ENCODE peak calls at places on chromosomes 7 and 10, in six cellular contexts. M is HepG2, K is endothelial cell of umbilical vein, C is A549, G is K562, B is GM12878. T is an unnamed sample.

GRCh38 chr7:76328390-76328789 is 25.9 kb downstream of the HSPB1 start:
- DNase-seq in M (no peak), K (no peak), C (no peak), G (peak; percentile 44), B (no peak), T (no peak)

GRCh38 chr7:137298464-137298794 is 45.1 kb downstream of the PTN start:
- DNase-seq in M (no peak), K (no peak), C (no peak), G (no peak), B (no peak), T (no peak)

GRCh38 chr7:148623586-148624282 is 33.2 kb downstream of the C7orf33 start:
- DNase-seq in M (no peak), K (no peak), C (no peak), G (no peak), B (no peak), T (no peak)

GRCh38 chr7:75617634-75618234 is 121.0 kb downstream of the HIP1 start:
- DNase-seq in M (peak; percentile 50), K (no peak), C (peak; percentile 38), G (no peak), B (peak; percentile 40), T (peak; percentile 100)

GRCh38 chr7:33903770-33904679 is 1.3 kb upstream of the BMPER start:
- DNase-seq in M (peak; percentile 3), K (peak; percentile 52), C (peak; percentile 54), G (no peak), B (no peak), T (no peak)

GRCh38 chr10:62665771-62666170 is 138.7 kb upstream of the ADO start:
- DNase-seq in M (no peak), K (no peak), C (no peak), G (no peak), B (no peak), T (no peak)

GRCh38 chr10:115861864-115862263 is 411.1 kb downstream of the GFRA1 start:
- DNase-seq in M (no peak), K (no peak), C (peak; percentile 12), G (no peak), B (no peak), T (no peak)

GRCh38 chr10:80515511-80515910 is 22.2 kb upstream of the SH2D4B start:
- DNase-seq in M (no peak), K (no peak), C (no peak), G (no peak), B (no peak), T (no peak)

GRCh38 chr7:129434846-129435318 is 650 bp downstream of the STRIP2 start:
- DNase-seq in M (peak; percentile 2), K (peak; percentile 44), C (no peak), G (peak; percentile 56), B (no peak), T (peak; percentile 66)

GRCh38 chr7:150972094-150972493 is 6.0 kb downstream of the KCNH2 start:
- DNase-seq in M (no peak), K (no peak), C (no peak), G (no peak), B (no peak), T (no peak)

GRCh38 chr7:91892099-91892788 is 11.7 kb upstream of the MTERF1 start:
- DNase-seq in M (no peak), K (no peak), C (no peak), G (no peak), B (no peak), T (no peak)

GRCh38 chr7:103915958-103916357 is 73.5 kb downstream of the RELN start:
- DNase-seq in M (no peak), K (no peak), C (peak; percentile 4), G (peak; percentile 72), B (no peak), T (peak; percentile 12)

GRCh38 chr7:20064974-20065862 is 152.0 kb downstream of the MACC1 start:
- DNase-seq in M (no peak), K (no peak), C (peak; percentile 4), G (no peak), B (peak; percentile 57), T (no peak)

GRCh38 chr10:34835908-34836558 is 20.9 kb upstream of the PARD3 start:
- DNase-seq in M (no peak), K (no peak), C (no peak), G (no peak), B (peak; percentile 59), T (no peak)

GRCh38 chr10:1932617-1933016 is 195.3 kb upstream of the ADARB2 start:
- DNase-seq in M (no peak), K (no peak), C (no peak), G (no peak), B (no peak), T (no peak)

GRCh38 chr7:38105874-38106483 is 72.1 kb upstream of the STARD3NL start:
- DNase-seq in M (peak; percentile 35), K (peak; percentile 44), C (peak; percentile 56), G (peak; percentile 42), B (no peak), T (peak; percentile 77)

GRCh38 chr7:20776942-20777341 is 9.7 kb downstream of the SP8 start:
- DNase-seq in M (no peak), K (no peak), C (no peak), G (no peak), B (no peak), T (no peak)

GRCh38 chr7:2494191-2495130 is 18.3 kb upstream of the GRIFIN start:
- DNase-seq in M (no peak), K (no peak), C (no peak), G (no peak), B (no peak), T (peak; percentile 45)

GRCh38 chr7:2496375-2496774 is 20.2 kb upstream of the GRIFIN start:
- DNase-seq in M (no peak), K (no peak), C (no peak), G (no peak), B (no peak), T (peak; percentile 48)

GRCh38 chr7:2497500-2498336 is 21.5 kb upstream of the GRIFIN start:
- DNase-seq in M (no peak), K (no peak), C (no peak), G (no peak), B (no peak), T (no peak)

GRCh38 chr7:2497065-2497464 is 20.9 kb upstream of the GRIFIN start:
- DNase-seq in M (no peak), K (no peak), C (no peak), G (no peak), B (no peak), T (no peak)

GRCh38 chr7:2495402-2496309 is 19.5 kb upstream of the GRIFIN start:
- DNase-seq in M (no peak), K (no peak), C (no peak), G (no peak), B (no peak), T (no peak)
- TF ChIP-seq MYC in M (no peak), K (no peak), C (no peak), G (no peak), B (no peak), T (no peak)

GRCh38 chr10:93745411-93746065 is 12.2 kb upstream of the LGI1 start:
- DNase-seq in M (peak; percentile 5), K (no peak), C (peak; percentile 44), G (peak; percentile 38), B (no peak), T (peak; percentile 43)

GRCh38 chr10:93751074-93751572 is 6.6 kb upstream of the LGI1 start:
- DNase-seq in M (no peak), K (no peak), C (no peak), G (no peak), B (no peak), T (no peak)

GRCh38 chr10:93749218-93749799 is 8.4 kb upstream of the LGI1 start:
- DNase-seq in M (no peak), K (no peak), C (no peak), G (no peak), B (no peak), T (no peak)

GRCh38 chr10:93742633-93743349 is 14.9 kb upstream of the LGI1 start:
- DNase-seq in M (no peak), K (no peak), C (no peak), G (no peak), B (peak; percentile 52), T (peak; percentile 87)

GRCh38 chr10:93746844-93747284 is 10.9 kb upstream of the LGI1 start:
- DNase-seq in M (peak; percentile 38), K (peak; percentile 2), C (peak; percentile 59), G (peak; percentile 14), B (no peak), T (peak; percentile 8)
- TF ChIP-seq MYC in M (no peak), K (no peak), C (no peak), G (no peak), B (no peak), T (no peak)

GRCh38 chr10:72375585-72375984 is 20.9 kb upstream of the DNAJB12 start:
- DNase-seq in M (peak; percentile 53), K (no peak), C (peak; percentile 40), G (peak; percentile 51), B (no peak), T (peak; percentile 49)

GRCh38 chr10:72375173-72375572 is 20.5 kb upstream of the DNAJB12 start:
- DNase-seq in M (no peak), K (no peak), C (no peak), G (no peak), B (no peak), T (no peak)

GRCh38 chr10:72365106-72365505 is 10.4 kb upstream of the DNAJB12 start:
- DNase-seq in M (no peak), K (no peak), C (no peak), G (no peak), B (no peak), T (no peak)

GRCh38 chr10:72367301-72367970 is 12.7 kb upstream of the DNAJB12 start:
- DNase-seq in M (no peak), K (no peak), C (no peak), G (no peak), B (no peak), T (no peak)

GRCh38 chr10:72370201-72370722 is 15.5 kb upstream of the DNAJB12 start:
- DNase-seq in M (no peak), K (no peak), C (no peak), G (no peak), B (peak; percentile 9), T (peak; percentile 30)
- TF ChIP-seq MYC in M (no peak), K (no peak), C (no peak), G (no peak), B (no peak), T (no peak)

GRCh38 chr7:121433775-121434174 is 37.7 kb upstream of the FAM3C start:
- DNase-seq in M (no peak), K (no peak), C (no peak), G (no peak), B (peak; percentile 16), T (no peak)

GRCh38 chr7:121440857-121441503 is 44.9 kb upstream of the FAM3C start:
- DNase-seq in M (no peak), K (no peak), C (no peak), G (peak; percentile 29), B (no peak), T (no peak)

GRCh38 chr7:121436136-121436535 is 40.0 kb upstream of the FAM3C start:
- DNase-seq in M (no peak), K (peak; percentile 51), C (no peak), G (no peak), B (no peak), T (no peak)

GRCh38 chr7:121437470-121437869 is 41.4 kb upstream of the FAM3C start:
- DNase-seq in M (no peak), K (no peak), C (no peak), G (no peak), B (no peak), T (no peak)

DNA sequence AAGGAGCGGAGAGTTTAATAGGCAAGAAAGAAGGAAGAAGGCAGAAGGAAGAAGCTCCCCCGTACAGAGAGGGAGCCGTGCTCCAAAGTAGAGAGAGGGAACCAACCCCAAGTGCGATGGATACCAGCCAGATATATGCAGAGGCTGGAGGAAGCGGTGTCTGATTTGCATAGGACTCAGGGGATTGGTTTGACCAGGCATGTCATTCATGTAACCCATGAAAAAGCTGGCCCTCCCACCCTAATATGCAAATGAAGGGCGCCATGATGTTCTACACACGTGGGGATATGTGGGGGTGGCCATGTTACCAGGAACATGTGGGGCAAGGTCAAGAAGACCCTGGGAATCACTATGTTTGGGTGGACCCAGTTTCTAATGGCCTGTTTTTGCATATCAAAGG is 40.6 kb upstream of the FAM3C start:
- DNase-seq in M (no peak), K (no peak), C (no peak), G (no peak), B (no peak), T (no peak)
- TF ChIP-seq MYC in M (no peak), K (no peak), C (no peak), G (peak; percentile 86), B (no peak), T (no peak)